ENCODE peak calls at places on chromosomes 16 and 17, in six cellular contexts. R is fibroblast of mammary gland, M is Caco-2, Z is OCI-LY7, A is cardiac muscle cell, W is fibroblast of pulmonary artery. P is an unnamed sample.

GRCh38 chr17:75753514-75754377 is 11.2 kb downstream of the GALK1 start:
- DNase-seq in R (peak), M (no peak), Z (peak), A (peak), W (peak), P (peak)

GRCh38 chr16:70651524-70651923 is 5.2 kb downstream of the IL34 start:
- DNase-seq in R (peak), M (no peak), Z (no peak), A (no peak), W (no peak), P (no peak)

GRCh38 chr17:2995362-2995761 is 68.0 kb downstream of the OR1D5 start:
- DNase-seq in R (no peak), M (no peak), Z (no peak), A (no peak), W (no peak), P (no peak)

GRCh38 chr17:74892013-74892841 is 1.2 kb downstream of the FADS6 start:
- DNase-seq in R (no peak), M (no peak), Z (no peak), A (no peak), W (no peak), P (no peak)

GRCh38 chr16:87931504-87931903 is 4.8 kb downstream of the CA5A start:
- DNase-seq in R (no peak), M (no peak), Z (no peak), A (no peak), W (peak), P (no peak)

GRCh38 chr17:81097134-81097942 is 62.4 kb downstream of the BAIAP2 start:
- DNase-seq in R (peak), M (no peak), Z (no peak), A (peak), W (peak), P (peak)

GRCh38 chr17:12898110-12898509 is 108.8 kb downstream of the ARHGAP44 start:
- DNase-seq in R (no peak), M (no peak), Z (no peak), A (no peak), W (no peak), P (no peak)

GRCh38 chr17:15083225-15083624 is 181.9 kb downstream of the PMP22 start:
- DNase-seq in R (no peak), M (no peak), Z (no peak), A (no peak), W (no peak), P (no peak)

GRCh38 chr17:27609606-27610303 is 21.2 kb upstream of the LGALS9 start:
- DNase-seq in R (peak), M (peak), Z (peak), A (no peak), W (peak), P (no peak)

GRCh38 chr17:51166987-51167931 is 1.0 kb downstream of the NME2 start:
- DNase-seq in R (no peak), M (peak), Z (peak), A (peak), W (peak), P (peak)

GRCh38 chr17:72193395-72194106 is 72.7 kb downstream of the SOX9 start:
- DNase-seq in R (peak), M (no peak), Z (no peak), A (no peak), W (peak), P (no peak)

GRCh38 chr16:86355114-86355513 is 155.2 kb upstream of the FOXF1 start:
- DNase-seq in R (no peak), M (no peak), Z (no peak), A (no peak), W (no peak), P (no peak)

GRCh38 chr16:79089735-79090284 is 510.7 kb downstream of the MAF start:
- DNase-seq in R (peak), M (no peak), Z (peak), A (no peak), W (no peak), P (no peak)

GRCh38 chr17:64097196-64097936 is 32.6 kb downstream of the ERN1 start:
- DNase-seq in R (peak), M (no peak), Z (no peak), A (no peak), W (peak), P (no peak)

GRCh38 chr17:18121201-18121600 is 12.6 kb downstream of the MYO15A start:
- DNase-seq in R (no peak), M (no peak), Z (no peak), A (no peak), W (no peak), P (no peak)

GRCh38 chr16:80045944-80046660 is 445.6 kb upstream of the MAF start:
- DNase-seq in R (no peak), M (no peak), Z (no peak), A (peak), W (no peak), P (no peak)

GRCh38 chr16:25163683-25164082 is 52.1 kb downstream of the LCMT1 start:
- DNase-seq in R (no peak), M (no peak), Z (no peak), A (no peak), W (no peak), P (no peak)

GRCh38 chr17:32006957-32007462 is at the start of gene LRRC37B:
- DNase-seq in R (peak), M (peak), Z (peak), A (peak), W (peak), P (peak)

GRCh38 chr16:25106567-25107465 is 4.7 kb upstream of the LCMT1 start:
- DNase-seq in R (peak), M (peak), Z (no peak), A (peak), W (peak), P (peak)

GRCh38 chr17:56699186-56699895 is 105.8 kb downstream of the NOG start:
- DNase-seq in R (peak), M (peak), Z (no peak), A (peak), W (peak), P (no peak)

GRCh38 chr17:55722742-55723487 is at the start of gene TMEM100:
- DNase-seq in R (peak), M (no peak), Z (no peak), A (no peak), W (peak), P (no peak)

GRCh38 chr16:15925631-15926030 is 23.8 kb upstream of the ABCC1 start:
- DNase-seq in R (no peak), M (no peak), Z (no peak), A (peak), W (no peak), P (no peak)

GRCh38 chr16:1762879-1763520 is 8.3 kb downstream of the NME3 start:
- DNase-seq in R (no peak), M (no peak), Z (no peak), A (no peak), W (no peak), P (no peak)

GRCh38 chr16:31076319-31076718 is 2.1 kb downstream of the ZNF646 start:
- DNase-seq in R (no peak), M (no peak), Z (no peak), A (no peak), W (no peak), P (no peak)

GRCh38 chr17:2400877-2401425 is at the start of gene MNT:
- DNase-seq in R (peak), M (peak), Z (peak), A (peak), W (peak), P (peak)

GRCh38 chr17:30858556-30859250 is 26.9 kb downstream of the ATAD5 start:
- DNase-seq in R (peak), M (no peak), Z (no peak), A (no peak), W (no peak), P (no peak)

GRCh38 chr17:16919663-16920627 is 52.0 kb downstream of the TNFRSF13B start:
- DNase-seq in R (no peak), M (no peak), Z (no peak), A (no peak), W (no peak), P (no peak)

GRCh38 chr17:67243284-67243683 is 1.7 kb downstream of the HELZ start:
- DNase-seq in R (no peak), M (no peak), Z (no peak), A (no peak), W (no peak), P (no peak)

GRCh38 chr17:55325405-55325804 is 60.6 kb downstream of the HLF start:
- DNase-seq in R (no peak), M (no peak), Z (no peak), A (no peak), W (no peak), P (no peak)

GRCh38 chr16:19196871-19197270 is 28.8 kb downstream of the SYT17 start:
- DNase-seq in R (no peak), M (no peak), Z (no peak), A (no peak), W (no peak), P (no peak)

GRCh38 chr17:54493691-54494090 is 407.0 kb upstream of the TOM1L1 start:
- DNase-seq in R (no peak), M (no peak), Z (no peak), A (no peak), W (no peak), P (no peak)

GRCh38 chr17:32015245-32016013 is 8.2 kb downstream of the LRRC37B start:
- DNase-seq in R (peak), M (no peak), Z (no peak), A (no peak), W (no peak), P (no peak)

GRCh38 chr16:3485821-3486505 is 9.3 kb downstream of the C16orf90 start:
- DNase-seq in R (no peak), M (no peak), Z (no peak), A (no peak), W (no peak), P (no peak)

GRCh38 chr16:3348547-3349167 is 7.0 kb upstream of the OR2C1 start:
- DNase-seq in R (no peak), M (no peak), Z (peak), A (peak), W (no peak), P (no peak)

GRCh38 chr17:4407216-4407615 is 26.5 kb upstream of the SPNS3 start:
- DNase-seq in R (no peak), M (peak), Z (no peak), A (no peak), W (peak), P (no peak)

GRCh38 chr17:8225813-8226535 is 15.6 kb upstream of the AURKB start:
- DNase-seq in R (peak), M (peak), Z (peak), A (peak), W (peak), P (no peak)

GRCh38 chr17:32479074-32479617 is 7.6 kb upstream of the CDK5R1 start:
- DNase-seq in R (no peak), M (no peak), Z (no peak), A (no peak), W (no peak), P (no peak)

GRCh38 chr16:88197481-88198456 is 185.0 kb upstream of the ZNF469 start:
- DNase-seq in R (no peak), M (no peak), Z (no peak), A (no peak), W (no peak), P (no peak)

GRCh38 chr17:80539022-80539421 is 5.6 kb upstream of the RPTOR start:
- DNase-seq in R (no peak), M (no peak), Z (peak), A (no peak), W (no peak), P (no peak)

DNA sequence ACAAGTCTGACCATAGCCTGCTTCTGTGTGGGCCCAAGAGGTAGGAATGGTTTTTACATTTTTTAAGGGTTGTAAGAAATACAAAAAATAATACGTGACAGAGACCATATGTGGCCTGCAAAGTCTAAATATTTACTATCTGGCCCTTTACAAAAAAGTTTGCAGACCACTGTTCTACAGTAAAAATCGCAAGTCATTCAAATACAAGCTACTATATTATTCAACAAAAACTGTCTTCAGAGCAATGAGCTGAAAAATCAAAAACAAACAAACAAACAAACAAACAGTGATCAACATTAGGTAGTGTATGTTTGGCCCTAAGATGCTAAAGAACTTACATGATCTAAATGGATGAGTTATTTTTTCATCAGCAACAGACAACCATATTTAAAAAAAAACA is 32.5 kb downstream of the IKZF3 start:
- DNase-seq in R (no peak), M (no peak), Z (no peak), A (no peak), W (no peak), P (no peak)
- TF ChIP-seq CTCF in R (no peak), M (no peak), Z (no peak), A (no peak), W (no peak), P (no peak)

DNA sequence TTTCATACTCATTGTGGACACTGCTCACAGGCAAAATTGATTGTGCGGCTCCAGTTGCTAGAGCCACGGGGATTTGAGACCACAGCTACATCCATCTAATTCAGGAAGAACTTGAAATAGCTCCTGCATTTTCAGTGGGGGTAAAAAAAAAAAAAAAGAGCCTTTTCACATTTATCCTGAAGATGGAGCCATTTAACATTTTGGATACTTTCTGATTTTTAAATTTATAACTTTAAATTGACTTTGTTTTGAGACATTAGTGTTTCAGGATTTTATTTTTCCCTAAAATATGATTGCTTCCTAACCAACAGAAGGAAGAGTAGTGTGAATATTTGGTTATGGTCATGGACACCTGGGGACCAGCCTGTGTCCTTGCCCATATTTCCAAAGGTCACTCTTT is 1080.2 kb upstream of the EEF2KMT start:
- DNase-seq in R (no peak), M (no peak), Z (no peak), A (no peak), W (no peak), P (no peak)
- TF ChIP-seq CTCF in R (no peak), M (no peak), Z (no peak), A (no peak), W (no peak), P (peak)

GRCh38 chr16:5756969-5757368 is 659.4 kb upstream of the EEF2KMT start:
- DNase-seq in R (no peak), M (no peak), Z (no peak), A (no peak), W (no peak), P (no peak)
- TF ChIP-seq CTCF in R (no peak), M (no peak), Z (peak), A (no peak), W (no peak), P (peak)

GRCh38 chr16:26963109-26963508 is 103.6 kb upstream of the C16orf82 start:
- DNase-seq in R (peak), M (no peak), Z (peak), A (peak), W (peak), P (no peak)
- TF ChIP-seq CTCF in R (peak), M (peak), Z (peak), A (peak), W (peak), P (peak)

DNA sequence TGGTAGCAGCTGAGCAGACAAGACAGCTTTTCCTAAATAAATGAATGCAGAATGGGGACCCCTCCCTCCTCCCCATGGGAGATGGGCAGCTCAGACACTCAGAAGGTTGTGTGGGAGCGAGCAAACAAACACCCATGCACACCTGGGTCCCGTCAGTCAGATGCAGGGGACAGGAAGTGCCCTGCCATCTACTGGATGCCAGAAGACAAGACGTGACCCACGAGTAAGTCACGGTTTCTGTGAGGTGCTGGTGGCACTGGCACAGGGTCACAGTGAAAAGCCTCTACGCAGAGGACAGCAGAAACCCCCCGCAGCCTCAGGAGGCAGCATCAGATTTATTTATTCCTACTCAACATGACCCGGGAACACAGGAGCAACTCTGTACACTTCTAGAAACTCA is 8.4 kb downstream of the HBQ1 start:
- DNase-seq in R (no peak), M (no peak), Z (peak), A (no peak), W (no peak), P (no peak)
- TF ChIP-seq CTCF in R (no peak), M (peak), Z (peak), A (no peak), W (no peak), P (peak)

GRCh38 chr16:72859581-72859980 is 188.3 kb downstream of the ZFHX3 start:
- DNase-seq in R (no peak), M (no peak), Z (no peak), A (no peak), W (no peak), P (no peak)

GRCh38 chr16:72854537-72854936 is 193.4 kb downstream of the ZFHX3 start:
- DNase-seq in R (no peak), M (no peak), Z (no peak), A (no peak), W (no peak), P (no peak)

GRCh38 chr16:72857841-72858594 is 189.9 kb downstream of the ZFHX3 start:
- DNase-seq in R (no peak), M (no peak), Z (no peak), A (no peak), W (no peak), P (no peak)

GRCh38 chr16:72858611-72859493 is 189.1 kb downstream of the ZFHX3 start:
- DNase-seq in R (peak), M (peak), Z (no peak), A (no peak), W (peak), P (no peak)

GRCh38 chr16:72856797-72857196 is 191.1 kb downstream of the ZFHX3 start:
- DNase-seq in R (peak), M (no peak), Z (no peak), A (no peak), W (peak), P (no peak)
- TF ChIP-seq CTCF in R (peak), M (peak), Z (peak), A (peak), W (peak), P (peak)

GRCh38 chr17:20121359-20122235 is 112.4 kb downstream of the SPECC1 start:
- DNase-seq in R (peak), M (peak), Z (peak), A (peak), W (peak), P (peak)

GRCh38 chr17:20120835-20121234 is 111.7 kb downstream of the SPECC1 start:
- DNase-seq in R (no peak), M (no peak), Z (no peak), A (no peak), W (no peak), P (no peak)

GRCh38 chr17:20122236-20122879 is 113.2 kb downstream of the SPECC1 start:
- DNase-seq in R (no peak), M (no peak), Z (no peak), A (no peak), W (no peak), P (no peak)

GRCh38 chr17:20125724-20126123 is 116.6 kb downstream of the SPECC1 start:
- DNase-seq in R (no peak), M (no peak), Z (no peak), A (no peak), W (no peak), P (no peak)

GRCh38 chr17:20123209-20123608 is 114.0 kb downstream of the SPECC1 start:
- DNase-seq in R (no peak), M (no peak), Z (no peak), A (no peak), W (no peak), P (no peak)
- TF ChIP-seq CTCF in R (no peak), M (no peak), Z (no peak), A (no peak), W (no peak), P (no peak)

GRCh38 chr16:78002915-78003538 is 19.3 kb upstream of the CLEC3A start:
- DNase-seq in R (peak), M (peak), Z (peak), A (peak), W (peak), P (peak)
- TF ChIP-seq CTCF in R (peak), M (peak), Z (peak), A (peak), W (peak), P (peak)

GRCh38 chr17:7043544-7044268 is at the start of gene SLC16A11:
- DNase-seq in R (no peak), M (peak), Z (no peak), A (no peak), W (peak), P (peak)
- TF ChIP-seq CTCF in R (no peak), M (no peak), Z (no peak), A (no peak), W (no peak), P (no peak)